ENCODE peak calls at places on chromosomes 6 and 20, in four cellular contexts. F is tibial artery, T is upper lobe of right lung, L is breast epithelium. O is an unnamed sample. For H3K4me1, the result is how much of the 10 kb centered on the place peaks cover.

GRCh38 chr6:67009818-67010217 is 1302.8 kb upstream of the EYS start:
- DNase-seq in F (no peak), L (no peak), T (no peak), O (no peak)

GRCh38 chr6:138805431-138805830 is 9.5 kb downstream of the ECT2L start:
- DNase-seq in T (no peak), F (no peak), L (no peak), O (peak)

GRCh38 chr20:1263853-1264252 is 2.2 kb upstream of the SNPH start:
- DNase-seq in L (no peak), F (no peak), T (no peak), O (no peak)

GRCh38 chr20:49273696-49274277 is 4.1 kb downstream of the ZNFX1 start:
- DNase-seq in L (no peak), T (no peak), F (no peak), O (no peak)

GRCh38 chr6:86913795-86914194 is 23.5 kb upstream of the HTR1E start:
- DNase-seq in T (no peak), F (no peak), L (no peak), O (no peak)

GRCh38 chr20:37354210-37355195 is 8.6 kb downstream of the SRC start:
- DNase-seq in L (no peak), T (peak), F (no peak), O (no peak)

GRCh38 chr6:111871725-111872520 is 1.3 kb downstream of the FYN start:
- DNase-seq in F (no peak), T (no peak), L (no peak), O (no peak)

GRCh38 chr6:74534485-74535211 is 671.2 kb downstream of the COL12A1 start:
- DNase-seq in L (no peak), T (no peak), F (no peak), O (no peak)

GRCh38 chr6:14972379-14973067 is 273.3 kb upstream of the JARID2 start:
- DNase-seq in F (no peak), L (no peak), T (no peak), O (no peak)

GRCh38 chr20:57080796-57081195 is 185.6 kb downstream of the BMP7 start:
- DNase-seq in F (no peak), L (no peak), T (no peak), O (no peak)

GRCh38 chr6:125392682-125393081 is 90.9 kb upstream of the HDDC2 start:
- DNase-seq in T (no peak), F (no peak), L (no peak), O (no peak)

GRCh38 chr20:36092424-36093024 is 62.0 kb upstream of the EPB41L1 start:
- DNase-seq in T (peak), L (no peak), F (no peak), O (peak)

GRCh38 chr6:32843321-32843978 is 397 bp downstream of the PSMB8 start:
- DNase-seq in T (no peak), L (no peak), F (no peak), O (peak)

GRCh38 chr6:15322781-15323536 is 77.1 kb downstream of the JARID2 start:
- DNase-seq in F (no peak), L (no peak), T (no peak), O (no peak)

GRCh38 chr6:45946887-45947286 is 68.8 kb downstream of the CLIC5 start:
- DNase-seq in L (no peak), T (no peak), F (no peak), O (no peak)

GRCh38 chr6:141513830-141514229 is 618.9 kb upstream of the GJE1 start:
- DNase-seq in T (no peak), L (no peak), F (no peak), O (no peak)

GRCh38 chr20:52926505-52926904 is 45.7 kb upstream of the TSHZ2 start:
- DNase-seq in T (no peak), F (no peak), L (no peak), O (no peak)

GRCh38 chr6:140566706-140567330 is 1192.4 kb upstream of the CITED2 start:
- DNase-seq in T (no peak), F (no peak), L (no peak), O (no peak)

GRCh38 chr6:29376003-29376402 is 912 bp upstream of the OR12D3 start:
- DNase-seq in T (no peak), F (no peak), L (no peak), O (no peak)

GRCh38 chr6:105322499-105323231 is 80.2 kb downstream of the PREP start:
- DNase-seq in T (no peak), L (no peak), F (no peak), O (no peak)

GRCh38 chr6:169131356-169131755 is 122.3 kb downstream of the THBS2 start:
- DNase-seq in T (no peak), L (no peak), F (no peak), O (no peak)

GRCh38 chr20:9517297-9518134 is 3.1 kb downstream of the LAMP5 start:
- DNase-seq in T (no peak), L (no peak), F (no peak), O (no peak)
- TF ChIP-seq CTCF in T (no peak), L (no peak), F (no peak), O (no peak)

DNA sequence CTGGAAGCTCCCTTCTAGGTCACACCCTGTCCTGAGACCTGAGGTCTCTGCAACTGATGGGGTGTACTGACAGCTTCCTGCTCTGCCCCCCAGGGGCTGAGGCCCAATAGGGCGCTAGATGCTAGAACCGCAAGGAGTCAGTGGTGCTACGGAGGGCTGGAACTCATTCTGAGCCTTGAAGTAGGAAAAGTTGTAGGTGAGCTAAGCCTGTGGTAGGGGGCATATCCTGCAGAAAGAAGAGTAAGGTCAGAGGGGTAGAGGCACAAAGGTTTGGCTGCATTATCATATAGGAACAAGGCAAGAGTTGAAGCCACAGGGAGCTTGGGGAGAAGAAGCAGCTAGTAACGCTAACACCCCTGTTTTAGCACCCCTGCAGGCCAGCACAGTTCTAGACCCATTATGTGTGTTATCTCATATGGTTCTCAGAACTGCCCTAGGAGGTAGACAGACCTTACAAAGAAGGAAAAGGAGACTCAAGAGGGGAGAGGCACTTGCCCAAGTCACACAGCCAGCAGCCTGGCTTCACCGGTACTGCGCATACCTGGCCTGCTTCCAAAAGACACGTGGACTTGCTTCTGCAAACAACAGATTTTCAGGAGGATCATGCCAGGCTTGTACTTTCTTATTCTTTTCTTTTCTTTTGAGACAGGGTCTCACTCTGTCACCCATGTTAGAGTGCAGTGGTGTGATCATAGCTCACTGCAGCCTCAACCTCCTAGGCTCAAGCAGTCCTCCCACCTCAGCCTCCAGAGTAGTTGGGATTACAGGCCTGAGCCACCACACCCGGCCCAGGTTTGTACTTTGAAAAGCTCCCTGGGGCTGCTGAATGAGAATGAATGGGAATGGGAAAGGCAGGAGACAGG is 156.1 kb downstream of the MRPL14 start:
- DNase-seq in T (peak), L (peak), F (no peak), O (no peak)
- H3K4me1 ChIP-seq in T (under half), L (under half), F (under half), O (under half)

DNA sequence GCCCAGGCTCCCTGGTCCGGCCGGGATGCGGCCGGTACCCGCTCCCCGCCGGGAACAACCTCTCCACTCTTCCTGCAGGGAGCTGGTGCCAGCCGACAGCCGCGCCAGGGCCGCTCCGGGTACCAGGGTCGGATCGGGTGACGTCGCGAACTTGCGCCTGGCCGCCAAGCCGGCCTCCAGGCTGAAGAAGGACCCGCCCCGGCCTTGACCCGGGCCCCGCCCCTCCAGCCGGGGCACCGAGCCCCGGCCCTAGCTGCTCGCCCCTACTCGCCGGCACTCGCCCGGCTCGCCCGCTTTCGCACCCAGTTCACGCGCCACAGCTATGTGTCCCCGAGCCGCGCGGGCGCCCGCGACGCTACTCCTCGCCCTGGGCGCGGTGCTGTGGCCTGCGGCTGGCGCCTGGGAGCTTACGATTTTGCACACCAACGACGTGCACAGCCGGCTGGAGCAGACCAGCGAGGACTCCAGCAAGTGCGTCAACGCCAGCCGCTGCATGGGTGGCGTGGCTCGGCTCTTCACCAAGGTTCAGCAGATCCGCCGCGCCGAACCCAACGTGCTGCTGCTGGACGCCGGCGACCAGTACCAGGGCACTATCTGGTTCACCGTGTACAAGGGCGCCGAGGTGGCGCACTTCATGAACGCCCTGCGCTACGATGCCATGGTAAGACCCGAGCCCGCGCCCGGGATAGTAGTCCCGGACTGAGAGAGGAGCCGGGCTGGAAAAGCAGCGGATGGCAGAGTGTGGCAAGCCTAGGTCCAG is at the start of gene NT5E:
- DNase-seq in L (peak), T (peak), F (peak), O (peak)
- TF ChIP-seq CTCF in L (no peak), T (no peak), F (no peak), O (no peak)

GRCh38 chr20:11302436-11302835 is 615.3 kb upstream of the BTBD3 start:
- DNase-seq in F (no peak), T (no peak), L (no peak), O (no peak)
- H3K4me1 ChIP-seq in F (under half), T (under half), L (under half), O (under half)

GRCh38 chr6:166465671-166466087 is 82.9 kb upstream of the MPC1 start:
- DNase-seq in L (no peak), T (no peak), F (no peak), O (peak)
- TF ChIP-seq CTCF in L (no peak), T (peak), F (no peak), O (no peak)

DNA sequence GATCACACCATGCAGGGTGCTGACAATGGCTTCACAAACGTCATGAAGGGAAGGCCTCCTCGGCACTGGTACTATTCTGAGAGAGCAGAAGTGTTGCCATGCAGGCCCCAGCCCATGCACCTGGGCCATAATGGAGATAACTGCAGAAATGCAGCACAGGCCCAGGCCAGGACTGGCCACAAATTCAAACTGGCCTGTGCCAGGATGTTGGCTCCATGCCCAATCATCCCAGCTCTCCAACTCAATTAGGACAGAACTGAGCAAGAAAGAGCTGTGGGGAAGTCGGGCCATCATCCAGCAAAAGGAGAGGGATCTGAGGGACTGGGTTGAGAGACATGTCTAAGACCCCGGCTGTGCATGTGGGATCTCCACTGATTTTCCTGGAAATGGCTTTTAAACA is 48.9 kb upstream of the SYNDIG1 start:
- DNase-seq in T (no peak), F (no peak), L (no peak), O (no peak)
- H3K4me1 ChIP-seq in T (under half), F (under half), L (under half), O (under half)

GRCh38 chr6:89488438-89488837 is 55.5 kb downstream of the ANKRD6 start:
- DNase-seq in L (no peak), T (no peak), F (no peak), O (no peak)

GRCh38 chr6:89492025-89492640 is 59.2 kb downstream of the ANKRD6 start:
- DNase-seq in L (no peak), F (no peak), T (no peak), O (no peak)

GRCh38 chr6:89489078-89489477 is 56.1 kb downstream of the ANKRD6 start:
- DNase-seq in F (no peak), T (no peak), L (no peak), O (no peak)

GRCh38 chr6:89495961-89496535 is 63.1 kb downstream of the ANKRD6 start:
- DNase-seq in F (no peak), T (no peak), L (no peak), O (no peak)

DNA sequence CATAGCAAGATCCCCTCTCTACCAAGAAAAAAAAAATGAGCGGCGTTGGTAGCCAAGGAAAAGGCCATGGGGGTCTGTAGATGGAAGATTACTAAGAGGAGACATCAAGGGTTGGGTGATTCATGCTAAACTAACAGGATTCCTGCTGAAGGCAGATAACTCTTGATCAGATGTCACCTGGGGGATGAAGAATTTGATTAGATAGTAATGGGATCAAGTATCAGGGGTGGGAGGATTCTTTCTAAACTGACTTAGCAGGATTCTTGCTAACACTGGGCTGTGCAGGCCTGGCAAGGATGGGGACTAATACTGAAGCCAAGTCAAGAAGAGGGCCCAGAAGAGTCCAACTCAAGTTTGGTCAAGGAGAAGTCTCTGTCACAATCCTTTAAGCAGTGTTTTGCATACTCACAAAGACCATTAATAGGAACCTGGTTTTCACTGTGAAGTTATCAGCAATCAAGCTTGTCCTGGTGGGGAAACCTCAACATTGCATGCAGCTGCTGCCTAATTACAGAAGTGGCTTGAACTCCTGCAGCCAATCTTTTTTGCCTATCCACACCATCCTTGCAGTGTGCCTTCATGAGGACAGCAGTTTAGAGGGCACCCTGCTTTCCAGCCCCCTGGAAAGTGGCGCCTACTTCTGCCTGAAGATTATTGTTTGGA is 61.3 kb downstream of the ANKRD6 start:
- DNase-seq in L (no peak), F (no peak), T (no peak), O (no peak)
- TF ChIP-seq CTCF in L (no peak), F (no peak), T (no peak), O (no peak)

GRCh38 chr6:39812853-39813533 is 20.8 kb downstream of the DAAM2 start:
- DNase-seq in T (no peak), F (no peak), L (no peak), O (no peak)
- H3K4me1 ChIP-seq in T (under half), F (half or more), L (under half), O (under half)